ENCODE peak calls at places on chromosomes 6 and 20, in five cellular contexts. One of them, this sample, is unnamed. For H3K9me3, the result is how much of the 10 kb centered on the place peaks cover.

GRCh38 chr6:37624606-37625574 is 72.8 kb downstream of the MDGA1 start:
- DNase-seq in colonic mucosa: peak
- DNase-seq in breast epithelium: no peak
- DNase-seq in neuronal stem cell: no peak
- DNase-seq in pancreas: peak
- DNase-seq in this sample: peak

GRCh38 chr6:126182650-126183311 is 157.1 kb upstream of the CENPW start:
- DNase-seq in colonic mucosa: no peak
- DNase-seq in breast epithelium: no peak
- DNase-seq in neuronal stem cell: no peak
- DNase-seq in pancreas: no peak
- DNase-seq in this sample: no peak

GRCh38 chr6:74731921-74732320 is 473.9 kb downstream of the COL12A1 start:
- DNase-seq in colonic mucosa: no peak
- DNase-seq in breast epithelium: no peak
- DNase-seq in neuronal stem cell: no peak
- DNase-seq in pancreas: no peak
- DNase-seq in this sample: no peak

GRCh38 chr20:53822534-53822933 is 228.9 kb upstream of the ZNF217 start:
- DNase-seq in colonic mucosa: no peak
- DNase-seq in breast epithelium: no peak
- DNase-seq in neuronal stem cell: no peak
- DNase-seq in pancreas: no peak
- DNase-seq in this sample: no peak

GRCh38 chr20:45340236-45340847 is 7.9 kb downstream of the SDC4 start:
- DNase-seq in colonic mucosa: no peak
- DNase-seq in breast epithelium: peak
- DNase-seq in neuronal stem cell: no peak
- DNase-seq in pancreas: peak
- DNase-seq in this sample: no peak

GRCh38 chr6:39961178-39961577 is 26.9 kb upstream of the MOCS1 start:
- DNase-seq in colonic mucosa: no peak
- DNase-seq in breast epithelium: no peak
- DNase-seq in neuronal stem cell: no peak
- DNase-seq in pancreas: no peak
- DNase-seq in this sample: no peak

GRCh38 chr6:101445527-101445926 is 52.0 kb downstream of the GRIK2 start:
- DNase-seq in colonic mucosa: no peak
- DNase-seq in breast epithelium: no peak
- DNase-seq in neuronal stem cell: no peak
- DNase-seq in pancreas: no peak
- DNase-seq in this sample: no peak

GRCh38 chr20:50756447-50756846 is 25.1 kb downstream of the PARD6B start:
- DNase-seq in colonic mucosa: no peak
- DNase-seq in breast epithelium: no peak
- DNase-seq in neuronal stem cell: no peak
- DNase-seq in pancreas: no peak
- DNase-seq in this sample: no peak

GRCh38 chr6:138647006-138647405 is 126.6 kb upstream of the CCDC28A start:
- DNase-seq in colonic mucosa: no peak
- DNase-seq in breast epithelium: no peak
- DNase-seq in neuronal stem cell: no peak
- DNase-seq in pancreas: no peak
- DNase-seq in this sample: no peak

GRCh38 chr6:55034752-55035151 is 139.6 kb upstream of the HCRTR2 start:
- DNase-seq in colonic mucosa: no peak
- DNase-seq in breast epithelium: no peak
- DNase-seq in neuronal stem cell: no peak
- DNase-seq in pancreas: no peak
- DNase-seq in this sample: no peak

GRCh38 chr6:25405442-25405841 is 126.3 kb downstream of the CARMIL1 start:
- DNase-seq in colonic mucosa: no peak
- DNase-seq in breast epithelium: no peak
- DNase-seq in neuronal stem cell: no peak
- DNase-seq in pancreas: no peak
- DNase-seq in this sample: no peak

GRCh38 chr6:90611996-90612690 is 25.3 kb upstream of the MAP3K7 start:
- DNase-seq in colonic mucosa: no peak
- DNase-seq in breast epithelium: no peak
- DNase-seq in neuronal stem cell: peak
- DNase-seq in pancreas: no peak
- DNase-seq in this sample: no peak

GRCh38 chr20:63224272-63225081 is 8.5 kb upstream of the YTHDF1 start:
- DNase-seq in colonic mucosa: no peak
- DNase-seq in breast epithelium: no peak
- DNase-seq in neuronal stem cell: no peak
- DNase-seq in pancreas: peak
- DNase-seq in this sample: no peak

GRCh38 chr6:29818892-29819291 is 8.7 kb upstream of the HLA-G start:
- DNase-seq in colonic mucosa: no peak
- DNase-seq in breast epithelium: no peak
- DNase-seq in neuronal stem cell: no peak
- DNase-seq in pancreas: no peak
- DNase-seq in this sample: no peak

GRCh38 chr20:61252601-61253263 is 671 bp downstream of the CDH4 start:
- DNase-seq in colonic mucosa: no peak
- DNase-seq in breast epithelium: no peak
- DNase-seq in neuronal stem cell: no peak
- DNase-seq in pancreas: no peak
- DNase-seq in this sample: no peak

GRCh38 chr20:52655365-52655764 is 316.8 kb upstream of the TSHZ2 start:
- DNase-seq in colonic mucosa: no peak
- DNase-seq in breast epithelium: no peak
- DNase-seq in neuronal stem cell: no peak
- DNase-seq in pancreas: no peak
- DNase-seq in this sample: no peak
- H3K9me3 ChIP-seq in colonic mucosa: under half
- H3K9me3 ChIP-seq in breast epithelium: under half
- H3K9me3 ChIP-seq in neuronal stem cell: under half
- H3K9me3 ChIP-seq in pancreas: under half
- H3K9me3 ChIP-seq in this sample: under half

GRCh38 chr6:117272032-117272866 is 6.9 kb downstream of the VGLL2 start:
- DNase-seq in colonic mucosa: no peak
- DNase-seq in breast epithelium: no peak
- DNase-seq in neuronal stem cell: no peak
- DNase-seq in pancreas: no peak
- DNase-seq in this sample: no peak

GRCh38 chr6:117270121-117270959 is 5.0 kb downstream of the VGLL2 start:
- DNase-seq in colonic mucosa: no peak
- DNase-seq in breast epithelium: no peak
- DNase-seq in neuronal stem cell: no peak
- DNase-seq in pancreas: no peak
- DNase-seq in this sample: no peak

GRCh38 chr6:117272886-117273285 is 7.5 kb downstream of the VGLL2 start:
- DNase-seq in colonic mucosa: no peak
- DNase-seq in breast epithelium: no peak
- DNase-seq in neuronal stem cell: no peak
- DNase-seq in pancreas: no peak
- DNase-seq in this sample: no peak

GRCh38 chr6:117269649-117270120 is 4.3 kb downstream of the VGLL2 start:
- DNase-seq in colonic mucosa: no peak
- DNase-seq in breast epithelium: no peak
- DNase-seq in neuronal stem cell: no peak
- DNase-seq in pancreas: no peak
- DNase-seq in this sample: no peak

GRCh38 chr6:117270960-117271507 is 5.7 kb downstream of the VGLL2 start:
- DNase-seq in colonic mucosa: no peak
- DNase-seq in breast epithelium: no peak
- DNase-seq in neuronal stem cell: no peak
- DNase-seq in pancreas: no peak
- DNase-seq in this sample: no peak
- H3K4me3 ChIP-seq in colonic mucosa: no peak
- H3K4me3 ChIP-seq in breast epithelium: no peak
- H3K4me3 ChIP-seq in neuronal stem cell: no peak
- H3K4me3 ChIP-seq in pancreas: peak
- H3K4me3 ChIP-seq in this sample: no peak

GRCh38 chr6:3258720-3259490 is at the start of gene PSMG4:
- DNase-seq in colonic mucosa: peak
- DNase-seq in breast epithelium: peak
- DNase-seq in neuronal stem cell: peak
- DNase-seq in pancreas: peak
- DNase-seq in this sample: peak

GRCh38 chr6:3258201-3258600 is 546 bp upstream of the PSMG4 start:
- DNase-seq in colonic mucosa: no peak
- DNase-seq in breast epithelium: no peak
- DNase-seq in neuronal stem cell: no peak
- DNase-seq in pancreas: no peak
- DNase-seq in this sample: no peak

GRCh38 chr6:3260772-3261517 is 2.2 kb downstream of the PSMG4 start:
- DNase-seq in colonic mucosa: no peak
- DNase-seq in breast epithelium: no peak
- DNase-seq in neuronal stem cell: no peak
- DNase-seq in pancreas: no peak
- DNase-seq in this sample: no peak

GRCh38 chr6:3260296-3260695 is 1.5 kb downstream of the PSMG4 start:
- DNase-seq in colonic mucosa: no peak
- DNase-seq in breast epithelium: no peak
- DNase-seq in neuronal stem cell: no peak
- DNase-seq in pancreas: no peak
- DNase-seq in this sample: no peak

DNA sequence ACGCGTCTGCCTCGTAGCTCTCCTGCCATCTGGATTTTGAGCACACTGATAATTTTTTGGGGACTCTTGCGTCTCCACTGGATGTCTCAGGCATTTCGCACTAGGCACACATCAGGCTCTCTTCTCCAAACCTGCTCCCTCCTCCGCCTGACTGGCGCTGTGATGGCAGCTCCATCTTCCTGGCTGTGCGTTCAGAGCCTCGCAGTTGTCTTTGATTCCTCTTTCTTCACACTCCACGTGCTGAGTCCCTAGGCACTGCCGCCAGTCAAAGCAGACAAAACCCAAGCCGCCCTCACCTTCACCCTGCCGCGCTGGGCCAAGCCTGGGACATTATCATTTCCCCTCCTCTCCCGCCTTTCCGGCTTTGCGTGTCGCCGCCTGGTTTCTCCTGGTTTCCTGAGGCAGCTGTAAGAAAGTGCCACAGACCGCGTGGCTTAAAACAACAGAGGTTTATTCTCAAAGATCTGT is 778 bp downstream of the PSMG4 start:
- DNase-seq in colonic mucosa: peak
- DNase-seq in breast epithelium: no peak
- DNase-seq in neuronal stem cell: no peak
- DNase-seq in pancreas: peak
- DNase-seq in this sample: peak
- H3K9me3 ChIP-seq in colonic mucosa: under half
- H3K9me3 ChIP-seq in breast epithelium: under half
- H3K9me3 ChIP-seq in neuronal stem cell: under half
- H3K9me3 ChIP-seq in pancreas: under half
- H3K9me3 ChIP-seq in this sample: under half

DNA sequence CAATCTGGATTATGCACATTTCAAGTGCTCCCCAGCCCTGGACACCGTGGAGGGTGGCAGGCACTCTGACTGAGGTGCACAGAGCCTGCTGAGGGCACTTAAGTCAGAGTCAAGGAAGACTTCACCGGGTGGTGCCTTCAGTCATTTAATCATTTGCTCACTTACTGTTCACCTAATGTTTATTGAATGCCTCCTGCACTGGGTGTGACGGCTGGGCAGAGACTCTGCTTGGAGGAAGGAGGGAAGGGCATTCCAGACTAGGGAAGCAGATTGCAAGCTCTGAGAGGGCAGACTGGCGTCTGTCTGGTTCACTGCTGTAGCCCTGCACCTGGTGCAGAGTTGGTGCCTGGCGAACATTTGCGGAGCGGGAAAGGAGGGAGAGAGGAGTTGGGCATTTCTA is 54.2 kb upstream of the FAM83D start:
- DNase-seq in colonic mucosa: peak
- DNase-seq in breast epithelium: no peak
- DNase-seq in neuronal stem cell: no peak
- DNase-seq in pancreas: no peak
- DNase-seq in this sample: peak
- H3K4me3 ChIP-seq in colonic mucosa: no peak
- H3K4me3 ChIP-seq in breast epithelium: no peak
- H3K4me3 ChIP-seq in neuronal stem cell: no peak
- H3K4me3 ChIP-seq in pancreas: no peak
- H3K4me3 ChIP-seq in this sample: no peak

DNA sequence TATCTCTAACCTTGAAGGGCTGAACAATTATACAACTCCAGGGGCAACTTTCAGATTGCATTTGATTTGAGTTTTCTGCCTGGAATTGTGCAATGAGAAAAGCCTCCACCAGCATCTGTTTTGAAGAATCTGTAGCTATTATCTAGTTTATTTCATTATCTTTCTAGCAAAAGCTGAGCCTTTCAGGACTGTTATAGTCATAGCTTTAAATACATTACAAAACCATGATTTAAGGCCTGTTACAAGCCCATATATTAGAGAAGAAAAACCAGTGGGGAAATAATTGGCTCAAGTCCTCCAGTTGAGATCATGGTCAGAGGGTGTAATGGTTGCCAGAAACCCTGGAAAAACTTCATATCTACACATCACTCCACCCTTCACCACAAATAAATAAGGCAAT is 676.2 kb downstream of the HDGFL1 start:
- DNase-seq in colonic mucosa: no peak
- DNase-seq in breast epithelium: no peak
- DNase-seq in neuronal stem cell: no peak
- DNase-seq in pancreas: no peak
- DNase-seq in this sample: no peak
- H3K9me3 ChIP-seq in colonic mucosa: under half
- H3K9me3 ChIP-seq in breast epithelium: under half
- H3K9me3 ChIP-seq in neuronal stem cell: under half
- H3K9me3 ChIP-seq in pancreas: under half
- H3K9me3 ChIP-seq in this sample: under half

DNA sequence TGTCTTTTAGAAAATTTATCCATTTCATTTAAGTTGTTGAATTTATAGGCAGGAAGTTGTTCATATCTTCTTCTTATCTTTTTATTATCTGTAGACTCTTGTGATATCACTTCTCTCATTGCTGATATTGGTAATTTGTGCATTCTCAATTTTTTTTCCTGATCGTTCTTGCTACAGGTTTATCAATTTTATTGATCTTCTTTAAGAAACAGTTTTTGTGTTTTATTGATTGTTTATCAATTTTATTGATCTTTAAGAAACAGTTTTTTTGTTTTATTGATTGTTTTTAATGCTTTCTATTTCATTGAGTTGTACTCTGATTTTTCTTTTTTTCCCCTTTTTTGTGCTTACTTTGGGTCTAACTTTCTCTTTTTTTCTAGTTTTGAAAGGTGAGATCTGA is 23.8 kb upstream of the SLC22A2 start:
- DNase-seq in colonic mucosa: no peak
- DNase-seq in breast epithelium: no peak
- DNase-seq in neuronal stem cell: no peak
- DNase-seq in pancreas: no peak
- DNase-seq in this sample: no peak
- H3K4me3 ChIP-seq in colonic mucosa: no peak
- H3K4me3 ChIP-seq in breast epithelium: no peak
- H3K4me3 ChIP-seq in neuronal stem cell: no peak
- H3K4me3 ChIP-seq in pancreas: no peak
- H3K4me3 ChIP-seq in this sample: no peak

DNA sequence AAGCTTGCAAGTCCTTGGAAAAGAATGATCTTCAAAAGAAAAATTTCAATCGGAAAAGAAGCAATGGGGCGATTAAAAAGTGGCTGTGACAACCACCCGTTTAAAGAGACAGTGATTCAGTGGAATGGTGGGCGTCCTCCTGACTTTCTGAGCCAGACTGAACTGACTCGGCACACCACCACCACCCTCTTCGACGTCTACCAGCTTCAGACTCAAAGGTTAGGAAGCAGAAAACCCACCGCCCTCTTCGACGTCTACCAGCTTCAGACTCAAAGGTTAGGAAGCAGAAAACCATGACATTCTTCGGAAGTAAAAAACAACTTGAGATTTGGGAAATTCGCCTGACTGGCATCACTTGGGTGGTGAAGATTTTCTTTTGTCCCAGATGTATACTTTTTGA is 28.3 kb upstream of the IRF4 start:
- DNase-seq in colonic mucosa: no peak
- DNase-seq in breast epithelium: no peak
- DNase-seq in neuronal stem cell: no peak
- DNase-seq in pancreas: no peak
- DNase-seq in this sample: no peak
- H3K9me3 ChIP-seq in colonic mucosa: under half
- H3K9me3 ChIP-seq in breast epithelium: under half
- H3K9me3 ChIP-seq in neuronal stem cell: under half
- H3K9me3 ChIP-seq in pancreas: under half
- H3K9me3 ChIP-seq in this sample: under half

This sample was measured in Peyer's patch.